ENCODE peak calls at places on chromosomes 7 and 10, in seven cellular contexts. T is skeletal muscle cell, S is posterior cingulate gyrus, W is EL, N is OCI-M1, H is T-cell, B is ureter. E is an unnamed sample.

GRCh38 chr7:2257651-2258050 is 15.6 kb downstream of the NUDT1 start:
- DNase-seq in T (no peak), S (no peak), W (no peak), N (no peak), H (no peak), B (no peak), E (no peak)

GRCh38 chr10:121709674-121710073 is 111.4 kb upstream of the FGFR2 start:
- DNase-seq in T (peak), S (no peak), W (no peak), N (peak), H (no peak), B (no peak), E (no peak)

GRCh38 chr7:121329460-121330052 is 756 bp downstream of the WNT16 start:
- DNase-seq in T (no peak), S (no peak), W (peak), N (no peak), H (no peak), B (no peak), E (peak)

GRCh38 chr10:79038841-79039201 is 29.9 kb upstream of the ZMIZ1 start:
- DNase-seq in T (peak), S (no peak), W (no peak), N (peak), H (no peak), B (no peak), E (no peak)

GRCh38 chr10:132520147-132520811 is 17.3 kb upstream of the INPP5A start:
- DNase-seq in T (peak), S (peak), W (no peak), N (no peak), H (no peak), B (peak), E (no peak)

GRCh38 chr10:64365663-64366062 is 844.5 kb downstream of the REEP3 start:
- DNase-seq in T (no peak), S (no peak), W (no peak), N (no peak), H (no peak), B (no peak), E (no peak)

GRCh38 chr10:12372846-12373245 is 23.5 kb downstream of the CAMK1D start:
- DNase-seq in T (no peak), S (no peak), W (no peak), N (no peak), H (no peak), B (no peak), E (no peak)

GRCh38 chr10:71740069-71740468 is 20.5 kb upstream of the C10orf105 start:
- DNase-seq in T (no peak), S (no peak), W (peak), N (peak), H (no peak), B (no peak), E (no peak)

GRCh38 chr7:134495546-134495945 is 31.8 kb upstream of the AKR1B10 start:
- DNase-seq in T (no peak), S (no peak), W (no peak), N (peak), H (no peak), B (no peak), E (no peak)

GRCh38 chr7:131882321-131882720 is 325.9 kb upstream of the PODXL start:
- DNase-seq in T (no peak), S (no peak), W (no peak), N (no peak), H (no peak), B (no peak), E (no peak)

GRCh38 chr10:24723788-24724380 is at the start of gene ARHGAP21:
- DNase-seq in T (no peak), S (peak), W (peak), N (peak), H (no peak), B (peak), E (peak)

GRCh38 chr7:151139791-151140190 is 27.7 kb downstream of the GBX1 start:
- DNase-seq in T (no peak), S (no peak), W (no peak), N (no peak), H (no peak), B (no peak), E (no peak)

GRCh38 chr7:74175270-74175803 is 1.2 kb downstream of the EIF4H start:
- DNase-seq in T (no peak), S (no peak), W (no peak), N (peak), H (no peak), B (no peak), E (no peak)

GRCh38 chr7:30136339-30136738 is 1.6 kb downstream of the MTURN start:
- DNase-seq in T (no peak), S (no peak), W (no peak), N (no peak), H (no peak), B (no peak), E (no peak)

GRCh38 chr7:5694221-5694754 is 87.2 kb downstream of the RNF216 start:
- DNase-seq in T (peak), S (no peak), W (peak), N (peak), H (no peak), B (no peak), E (no peak)

GRCh38 chr7:112204072-112204775 is 2.0 kb downstream of the DOCK4 start:
- DNase-seq in T (no peak), S (no peak), W (peak), N (peak), H (no peak), B (no peak), E (peak)

GRCh38 chr10:100008708-100009282 is 952 bp downstream of the DNMBP start:
- DNase-seq in T (no peak), S (no peak), W (peak), N (no peak), H (no peak), B (no peak), E (no peak)

GRCh38 chr7:26631601-26632000 is 232.8 kb downstream of the SKAP2 start:
- DNase-seq in T (no peak), S (no peak), W (no peak), N (no peak), H (no peak), B (no peak), E (no peak)

GRCh38 chr10:132176647-132177046 is 10.1 kb upstream of the DPYSL4 start:
- DNase-seq in T (no peak), S (no peak), W (no peak), N (no peak), H (no peak), B (no peak), E (no peak)

GRCh38 chr7:3923307-3923918 is 622.4 kb downstream of the SDK1 start:
- DNase-seq in T (no peak), S (no peak), W (no peak), N (no peak), H (no peak), B (no peak), E (no peak)

GRCh38 chr7:89001306-89001705 is 205.8 kb upstream of the TEX47 start:
- DNase-seq in T (no peak), S (no peak), W (no peak), N (peak), H (no peak), B (no peak), E (no peak)

GRCh38 chr10:103791858-103792257 is 63.5 kb downstream of the SH3PXD2A start:
- DNase-seq in T (no peak), S (no peak), W (no peak), N (no peak), H (no peak), B (no peak), E (no peak)

GRCh38 chr10:43906470-43906869 is 257.8 kb upstream of the ZNF32 start:
- DNase-seq in T (no peak), S (no peak), W (no peak), N (no peak), H (no peak), B (no peak), E (no peak)

GRCh38 chr10:127976286-127976685 is 69.4 kb downstream of the PTPRE start:
- DNase-seq in T (no peak), S (no peak), W (no peak), N (no peak), H (no peak), B (peak), E (no peak)

GRCh38 chr10:120824864-120825263 is 26.3 kb upstream of the WDR11 start:
- DNase-seq in T (no peak), S (no peak), W (peak), N (peak), H (no peak), B (no peak), E (no peak)

GRCh38 chr7:7151865-7152264 is 30.5 kb upstream of the C1GALT1 start:
- DNase-seq in T (no peak), S (no peak), W (no peak), N (peak), H (no peak), B (no peak), E (no peak)